ENCODE peak calls at places on chromosomes 12 and 14, in eight cellular contexts. B is GM18507; T is H4; K is OCI-LY7; F is substantia nigra; M is activated T-cell treated with anti-CD3 and anti-CD28 coated beads, Interleukin-2, amount 50 U/mL, for 72 hours; Q is COR-L47; V is ACHN. S is an unnamed sample.

GRCh38 chr12:48937170-48937569 is 11.9 kb upstream of the FKBP11 start:
- DNase-seq in B (no peak), T (no peak), K (peak), F (no peak), M (no peak), Q (no peak), V (no peak), S (no peak)

GRCh38 chr14:90816686-90817436 is 631 bp upstream of the TTC7B start:
- DNase-seq in B (no peak), T (no peak), K (no peak), F (no peak), M (no peak), Q (no peak), V (no peak), S (no peak)

GRCh38 chr12:94336201-94336915 is 123.3 kb downstream of the CEP83 start:
- DNase-seq in B (no peak), T (no peak), K (no peak), F (no peak), M (no peak), Q (no peak), V (no peak), S (no peak)

GRCh38 chr12:49599961-49600360 is 5.5 kb downstream of the FAM186B start:
- DNase-seq in B (no peak), T (no peak), K (no peak), F (no peak), M (no peak), Q (no peak), V (no peak), S (no peak)

GRCh38 chr14:60640859-60641721 is 8.2 kb downstream of the SIX1 start:
- DNase-seq in B (no peak), T (no peak), K (no peak), F (no peak), M (no peak), Q (no peak), V (no peak), S (no peak)

GRCh38 chr12:130086248-130086647 is 76.0 kb upstream of the FZD10 start:
- DNase-seq in B (no peak), T (no peak), K (no peak), F (no peak), M (peak), Q (no peak), V (no peak), S (no peak)

GRCh38 chr12:22787557-22787956 is 162.6 kb downstream of the ETNK1 start:
- DNase-seq in B (no peak), T (no peak), K (no peak), F (no peak), M (no peak), Q (no peak), V (no peak), S (no peak)

GRCh38 chr12:65728913-65729793 is 95.1 kb upstream of the HMGA2 start:
- DNase-seq in B (no peak), T (no peak), K (no peak), F (no peak), M (no peak), Q (no peak), V (no peak), S (no peak)

GRCh38 chr12:47164730-47165439 is 85.1 kb upstream of the AMIGO2 start:
- DNase-seq in B (no peak), T (no peak), K (no peak), F (no peak), M (no peak), Q (no peak), V (no peak), S (no peak)

GRCh38 chr12:102063066-102063465 is 1.3 kb upstream of the WASHC3 start:
- DNase-seq in B (no peak), T (peak), K (peak), F (no peak), M (no peak), Q (no peak), V (peak), S (no peak)

GRCh38 chr12:129570796-129571400 is 332.9 kb downstream of the TMEM132D start:
- DNase-seq in B (no peak), T (peak), K (no peak), F (no peak), M (no peak), Q (no peak), V (no peak), S (no peak)

GRCh38 chr12:75783093-75783877 is 248.3 kb downstream of the PHLDA1 start:
- DNase-seq in B (no peak), T (no peak), K (no peak), F (no peak), M (no peak), Q (no peak), V (no peak), S (no peak)

GRCh38 chr14:105315211-105315721 is 718 bp downstream of the PACS2 start:
- DNase-seq in B (no peak), T (no peak), K (peak), F (no peak), M (peak), Q (peak), V (peak), S (peak)

GRCh38 chr12:24997970-24998582 is 49.2 kb upstream of the BCAT1 start:
- DNase-seq in B (peak), T (peak), K (peak), F (no peak), M (no peak), Q (no peak), V (no peak), S (no peak)

GRCh38 chr14:94388027-94388895 is at the start of gene SERPINA1:
- DNase-seq in B (no peak), T (peak), K (no peak), F (no peak), M (peak), Q (no peak), V (peak), S (no peak)

GRCh38 chr12:13900718-13901117 is 80.7 kb downstream of the GRIN2B start:
- DNase-seq in B (no peak), T (no peak), K (no peak), F (no peak), M (no peak), Q (no peak), V (no peak), S (no peak)

GRCh38 chr12:45989857-45990467 is 412 bp downstream of the SCAF11 start:
- DNase-seq in B (no peak), T (peak), K (no peak), F (peak), M (peak), Q (peak), V (peak), S (peak)

GRCh38 chr12:2719405-2719804 is 75.4 kb upstream of the FKBP4 start:
- DNase-seq in B (no peak), T (no peak), K (no peak), F (no peak), M (no peak), Q (no peak), V (no peak), S (no peak)